ENCODE peak calls at places on chromosomes 4 and X, in five cellular contexts. D, X, O, S and T are unnamed samples.

GRCh38 chr4:65668201-65669007 is 1.9 kb downstream of the EPHA5 start:
- DNase-seq in D (peak), X (peak), O (no peak), S (no peak), T (peak)

GRCh38 chr4:75672461-75673026 is 667 bp downstream of the G3BP2 start:
- DNase-seq in S (peak), X (no peak), D (peak), O (no peak), T (peak)

GRCh38 chrX:20067709-20068315 is 48.9 kb downstream of the MAP7D2 start:
- DNase-seq in S (peak), D (peak), O (peak), X (no peak), T (peak)

GRCh38 chrX:8067754-8068469 is 103.2 kb downstream of the VCX2 start:
- DNase-seq in X (peak), D (no peak), S (peak), O (no peak), T (no peak)

GRCh38 chr4:87118826-87119225 is 101.6 kb downstream of the KLHL8 start:
- DNase-seq in O (no peak), D (peak), S (peak), X (no peak), T (no peak)

GRCh38 chr4:71772592-71772991 is 11.3 kb downstream of the GC start:
- DNase-seq in X (no peak), O (no peak), D (no peak), S (no peak), T (no peak)

GRCh38 chr4:43244688-43245382 is 352.3 kb downstream of the GRXCR1 start:
- DNase-seq in O (no peak), D (no peak), S (no peak), X (no peak), T (no peak)

GRCh38 chrX:16484338-16484737 is 165.6 kb upstream of the S100G start:
- DNase-seq in D (peak), S (peak), O (peak), X (no peak), T (peak)

GRCh38 chrX:8689473-8689872 is 42.5 kb downstream of the ANOS1 start:
- DNase-seq in D (no peak), S (no peak), X (no peak), O (no peak), T (no peak)

GRCh38 chrX:154409222-154409871 is at the start of gene DNASE1L1:
- DNase-seq in O (peak), S (peak), X (no peak), D (peak), T (peak)

GRCh38 chr4:85496146-85496849 is 21.3 kb downstream of the ARHGAP24 start:
- DNase-seq in S (no peak), O (no peak), X (no peak), D (peak), T (no peak)

GRCh38 chr4:113349400-113349799 is 299.9 kb downstream of the ANK2 start:
- DNase-seq in S (no peak), D (no peak), O (no peak), X (no peak), T (no peak)

GRCh38 chrX:70554081-70554480 is 109.4 kb downstream of the DLG3 start:
- DNase-seq in X (no peak), D (peak), O (no peak), S (peak), T (no peak)

GRCh38 chrX:119234931-119235555 is 1.0 kb upstream of the PGRMC1 start:
- DNase-seq in S (no peak), O (no peak), D (peak), X (no peak), T (peak)

GRCh38 chr4:1862055-1862911 is 6.3 kb upstream of the LETM1 start:
- DNase-seq in X (no peak), S (no peak), D (no peak), O (no peak), T (no peak)

GRCh38 chrX:8548446-8548845 is 83.8 kb downstream of the VCX3B start:
- DNase-seq in O (no peak), S (no peak), D (no peak), X (no peak), T (no peak)

GRCh38 chr4:108166038-108166437 is 2.7 kb downstream of the LEF1 start:
- DNase-seq in D (no peak), X (no peak), S (no peak), O (no peak), T (no peak)

GRCh38 chr4:175705407-175705806 is 106.7 kb downstream of the GPM6A start:
- DNase-seq in X (no peak), D (peak), S (no peak), O (no peak), T (peak)

GRCh38 chrX:40646489-40647306 is 663 bp downstream of the CXorf38 start:
- DNase-seq in X (no peak), S (peak), O (no peak), D (peak), T (peak)

GRCh38 chrX:13906103-13906502 is 89.2 kb upstream of the GPM6B start:
- DNase-seq in S (no peak), D (no peak), X (no peak), O (no peak), T (peak)

GRCh38 chrX:103488332-103488731 is 31.0 kb downstream of the RAB40A start:
- DNase-seq in O (no peak), S (no peak), D (no peak), X (peak), T (no peak)

GRCh38 chr4:119209077-119209476 is 3.4 kb upstream of the USP53 start:
- DNase-seq in S (peak), O (peak), D (peak), X (no peak), T (no peak)

GRCh38 chrX:110409925-110410324 is 51.3 kb downstream of the RTL9 start:
- DNase-seq in X (no peak), O (peak), D (peak), S (no peak), T (no peak)

GRCh38 chr4:74394476-74395136 is 29.7 kb downstream of the EREG start:
- DNase-seq in D (peak), X (no peak), O (no peak), S (peak), T (no peak)

GRCh38 chr4:48974979-48975640 is 11.0 kb upstream of the CWH43 start:
- DNase-seq in O (no peak), S (no peak), D (no peak), X (no peak), T (peak)

GRCh38 chr4:47349323-47349722 is 114.2 kb downstream of the COMMD8 start:
- DNase-seq in O (no peak), D (peak), S (peak), X (no peak), T (no peak)

GRCh38 chr4:4860803-4861591 is 1.5 kb downstream of the MSX1 start:
- DNase-seq in O (peak), S (peak), X (no peak), D (no peak), T (no peak)

GRCh38 chr4:15145709-15146108 is 143.4 kb downstream of the CPEB2 start:
- DNase-seq in O (no peak), D (no peak), S (no peak), X (no peak), T (no peak)

GRCh38 chr4:139595989-139596679 is 40.1 kb upstream of the SETD7 start:
- DNase-seq in D (peak), O (no peak), S (peak), X (no peak), T (no peak)

GRCh38 chrX:107978707-107979307 is 3.4 kb downstream of the TEX13B start:
- DNase-seq in D (peak), O (no peak), X (peak), S (no peak), T (no peak)

GRCh38 chr4:52657630-52658501 is 1.2 kb downstream of the USP46 start:
- DNase-seq in D (peak), S (no peak), X (no peak), O (no peak), T (peak)